ENCODE peak calls at places on chromosomes 16 and 17, in six cellular contexts. One of them, this sample, is unnamed.

GRCh38 chr17:80789356-80789902 is 202.2 kb upstream of the CHMP6 start:
- DNase-seq in PC-9: peak
- DNase-seq in heart left ventricle: peak
- DNase-seq in cardiac muscle cell: no peak
- DNase-seq in left ventricle myocardium inferior: no peak
- DNase-seq in neural crest cell: no peak
- DNase-seq in this sample: peak

GRCh38 chr17:42744283-42744805 is 496 bp downstream of the EZH1 start:
- DNase-seq in neural crest cell: no peak
- DNase-seq in PC-9: peak
- DNase-seq in cardiac muscle cell: peak
- DNase-seq in heart left ventricle: peak
- DNase-seq in left ventricle myocardium inferior: peak
- DNase-seq in this sample: peak

GRCh38 chr16:82044585-82044911 is 9.5 kb downstream of the HSD17B2 start:
- DNase-seq in PC-9: no peak
- DNase-seq in heart left ventricle: no peak
- DNase-seq in neural crest cell: no peak
- DNase-seq in cardiac muscle cell: no peak
- DNase-seq in left ventricle myocardium inferior: no peak
- DNase-seq in this sample: no peak

GRCh38 chr16:52912565-52913173 is 140.0 kb downstream of the CHD9NB start:
- DNase-seq in cardiac muscle cell: peak
- DNase-seq in neural crest cell: peak
- DNase-seq in heart left ventricle: peak
- DNase-seq in PC-9: no peak
- DNase-seq in left ventricle myocardium inferior: peak
- DNase-seq in this sample: peak

GRCh38 chr17:83079340-83079747 is at the start of gene METRNL:
- DNase-seq in cardiac muscle cell: peak
- DNase-seq in left ventricle myocardium inferior: peak
- DNase-seq in neural crest cell: peak
- DNase-seq in PC-9: no peak
- DNase-seq in heart left ventricle: peak
- DNase-seq in this sample: peak

GRCh38 chr16:69893086-69893485 is 58.0 kb upstream of the CLEC18A start:
- DNase-seq in PC-9: no peak
- DNase-seq in cardiac muscle cell: no peak
- DNase-seq in left ventricle myocardium inferior: no peak
- DNase-seq in heart left ventricle: no peak
- DNase-seq in neural crest cell: no peak
- DNase-seq in this sample: no peak

GRCh38 chr16:56389554-56389953 is 35.8 kb downstream of the AMFR start:
- DNase-seq in heart left ventricle: no peak
- DNase-seq in cardiac muscle cell: no peak
- DNase-seq in neural crest cell: no peak
- DNase-seq in PC-9: no peak
- DNase-seq in left ventricle myocardium inferior: no peak
- DNase-seq in this sample: no peak

GRCh38 chr16:27718767-27719445 is 169.0 kb downstream of the KATNIP start:
- DNase-seq in PC-9: no peak
- DNase-seq in cardiac muscle cell: no peak
- DNase-seq in left ventricle myocardium inferior: no peak
- DNase-seq in heart left ventricle: no peak
- DNase-seq in neural crest cell: peak
- DNase-seq in this sample: no peak

DNA sequence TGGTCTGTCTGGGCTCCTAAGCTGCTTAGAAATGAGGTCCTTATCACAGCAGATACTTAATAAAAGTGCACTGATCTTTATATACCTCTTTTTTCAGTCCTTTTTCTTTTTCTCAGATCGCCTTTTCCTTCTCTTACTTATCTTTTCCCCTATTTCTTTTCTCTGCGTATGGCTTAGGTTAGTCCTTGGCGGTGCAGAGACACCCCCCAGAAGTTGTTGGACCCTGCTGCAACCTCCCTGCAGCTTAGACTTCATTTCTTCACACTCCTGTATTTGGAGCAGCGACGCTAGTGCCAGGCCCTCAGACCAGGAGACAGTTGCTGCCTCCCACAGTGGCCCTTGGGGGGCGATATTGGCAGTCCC is 67.6 kb downstream of the CENPV start:
- DNase-seq in PC-9: no peak
- DNase-seq in heart left ventricle: no peak
- DNase-seq in cardiac muscle cell: no peak
- DNase-seq in neural crest cell: no peak
- DNase-seq in left ventricle myocardium inferior: no peak
- DNase-seq in this sample: no peak
- TF ChIP-seq CTCF in PC-9: peak
- TF ChIP-seq CTCF in heart left ventricle: peak
- TF ChIP-seq CTCF in cardiac muscle cell: peak
- TF ChIP-seq CTCF in neural crest cell: peak
- TF ChIP-seq CTCF in left ventricle myocardium inferior: peak
- TF ChIP-seq CTCF in this sample: peak

GRCh38 chr17:78392295-78392694 is 13.8 kb downstream of the PGS1 start:
- DNase-seq in left ventricle myocardium inferior: no peak
- DNase-seq in heart left ventricle: no peak
- DNase-seq in neural crest cell: no peak
- DNase-seq in PC-9: no peak
- DNase-seq in cardiac muscle cell: no peak
- DNase-seq in this sample: no peak

GRCh38 chr17:78391843-78392242 is 13.4 kb downstream of the PGS1 start:
- DNase-seq in PC-9: peak
- DNase-seq in cardiac muscle cell: no peak
- DNase-seq in left ventricle myocardium inferior: no peak
- DNase-seq in neural crest cell: no peak
- DNase-seq in heart left ventricle: no peak
- DNase-seq in this sample: no peak

GRCh38 chr17:78391051-78391431 is 12.6 kb downstream of the PGS1 start:
- DNase-seq in neural crest cell: no peak
- DNase-seq in heart left ventricle: no peak
- DNase-seq in cardiac muscle cell: no peak
- DNase-seq in PC-9: no peak
- DNase-seq in left ventricle myocardium inferior: no peak
- DNase-seq in this sample: no peak

GRCh38 chr17:78387982-78388941 is 9.8 kb downstream of the PGS1 start:
- DNase-seq in left ventricle myocardium inferior: peak
- DNase-seq in PC-9: no peak
- DNase-seq in heart left ventricle: no peak
- DNase-seq in neural crest cell: no peak
- DNase-seq in cardiac muscle cell: no peak
- DNase-seq in this sample: peak

DNA sequence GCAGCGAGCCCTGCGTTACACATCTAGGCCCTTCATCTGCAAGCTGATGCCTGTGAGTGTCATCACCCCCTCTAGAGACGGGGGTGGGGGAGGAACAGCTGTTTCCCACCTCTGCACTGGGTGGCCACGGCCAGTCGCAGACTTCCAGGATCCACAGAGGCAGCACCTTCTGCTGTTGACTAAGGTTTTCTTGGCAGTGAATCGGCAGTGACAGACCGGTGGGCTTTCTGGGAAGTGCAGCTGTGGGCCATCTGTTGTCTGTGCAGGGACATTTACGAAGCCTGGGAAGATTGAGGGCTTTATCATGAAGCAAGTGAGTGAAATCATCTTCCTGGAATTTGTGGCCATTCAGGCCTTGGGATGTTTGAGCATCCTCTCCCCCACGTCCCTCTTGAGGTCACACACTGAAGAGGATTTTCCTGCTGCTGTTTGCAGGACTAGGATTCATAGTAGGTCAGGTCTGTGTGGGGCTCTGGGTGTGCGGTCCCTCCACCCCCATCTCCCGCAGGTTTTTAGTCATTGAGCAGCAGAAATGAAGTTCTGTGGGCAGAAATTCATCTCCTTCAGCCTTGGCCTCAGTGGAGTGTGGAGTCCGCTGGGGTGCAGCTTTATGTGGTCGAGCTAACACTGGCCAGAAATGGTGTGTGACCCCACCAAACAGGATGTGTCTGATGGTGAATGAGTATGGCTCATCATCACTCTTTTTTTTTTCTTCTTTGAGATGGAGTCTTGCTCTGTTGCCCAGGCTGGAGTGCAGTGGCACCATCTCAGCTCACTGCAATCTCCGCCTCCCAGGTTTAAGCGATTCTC is 12.0 kb downstream of the PGS1 start:
- DNase-seq in neural crest cell: no peak
- DNase-seq in cardiac muscle cell: no peak
- DNase-seq in heart left ventricle: peak
- DNase-seq in PC-9: no peak
- DNase-seq in left ventricle myocardium inferior: no peak
- DNase-seq in this sample: no peak
- TF ChIP-seq CTCF in neural crest cell: no peak
- TF ChIP-seq CTCF in cardiac muscle cell: no peak
- TF ChIP-seq CTCF in heart left ventricle: no peak
- TF ChIP-seq CTCF in PC-9: no peak
- TF ChIP-seq CTCF in left ventricle myocardium inferior: no peak
- TF ChIP-seq CTCF in this sample: no peak

DNA sequence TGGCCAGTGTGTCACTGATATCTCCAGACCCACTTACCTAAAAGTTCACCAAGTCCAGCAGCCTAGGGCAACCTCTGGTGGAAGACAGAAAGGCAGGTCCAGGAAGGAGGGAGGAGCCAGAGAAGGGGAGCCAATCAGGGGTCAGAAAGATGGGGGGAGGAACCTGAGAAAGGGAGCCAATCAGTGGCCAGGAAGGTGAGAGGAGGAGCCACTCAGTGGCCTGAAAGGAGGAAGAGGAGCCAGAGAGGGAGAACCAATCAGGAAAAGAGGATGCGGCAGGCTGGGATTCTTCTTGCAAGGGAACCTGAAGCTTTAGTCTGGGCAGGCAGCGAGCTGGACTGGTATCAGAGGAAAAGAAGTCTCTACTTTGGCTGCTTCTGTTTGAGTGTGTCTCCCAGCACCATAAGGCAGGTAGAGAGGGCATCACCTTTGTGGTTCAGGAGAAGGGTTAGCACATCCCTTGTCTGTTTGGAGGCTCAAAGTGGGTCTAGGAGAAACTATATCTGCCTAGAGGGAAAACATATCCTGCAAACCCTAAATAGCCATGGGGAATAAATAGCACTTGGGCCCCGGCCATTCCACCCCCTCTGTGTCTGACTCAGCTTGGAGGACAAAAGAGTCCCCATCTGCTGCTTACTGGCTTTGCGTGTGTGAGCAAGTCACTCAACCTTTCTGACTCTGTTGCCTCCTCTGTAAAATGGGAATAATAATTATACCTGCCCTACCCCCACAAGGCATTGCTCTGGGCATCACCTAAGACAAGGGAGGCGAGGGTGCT is 43.4 kb upstream of the CRHR1 start:
- DNase-seq in heart left ventricle: peak
- DNase-seq in cardiac muscle cell: peak
- DNase-seq in PC-9: no peak
- DNase-seq in neural crest cell: peak
- DNase-seq in left ventricle myocardium inferior: no peak
- DNase-seq in this sample: peak
- TF ChIP-seq CTCF in heart left ventricle: no peak
- TF ChIP-seq CTCF in cardiac muscle cell: no peak
- TF ChIP-seq CTCF in PC-9: no peak
- TF ChIP-seq CTCF in neural crest cell: no peak
- TF ChIP-seq CTCF in left ventricle myocardium inferior: no peak
- TF ChIP-seq CTCF in this sample: no peak

GRCh38 chr17:29709861-29710849 is 87.4 kb upstream of the CORO6 start:
- DNase-seq in cardiac muscle cell: no peak
- DNase-seq in heart left ventricle: no peak
- DNase-seq in neural crest cell: no peak
- DNase-seq in PC-9: peak
- DNase-seq in left ventricle myocardium inferior: no peak
- DNase-seq in this sample: no peak

GRCh38 chr17:29713626-29714025 is 90.9 kb upstream of the CORO6 start:
- DNase-seq in PC-9: no peak
- DNase-seq in left ventricle myocardium inferior: no peak
- DNase-seq in heart left ventricle: no peak
- DNase-seq in cardiac muscle cell: no peak
- DNase-seq in neural crest cell: no peak
- DNase-seq in this sample: no peak

GRCh38 chr17:29712677-29713076 is 90.0 kb upstream of the CORO6 start:
- DNase-seq in neural crest cell: no peak
- DNase-seq in left ventricle myocardium inferior: no peak
- DNase-seq in cardiac muscle cell: no peak
- DNase-seq in PC-9: no peak
- DNase-seq in heart left ventricle: no peak
- DNase-seq in this sample: no peak

GRCh38 chr17:29710891-29711418 is 88.2 kb upstream of the CORO6 start:
- DNase-seq in neural crest cell: no peak
- DNase-seq in left ventricle myocardium inferior: no peak
- DNase-seq in PC-9: peak
- DNase-seq in heart left ventricle: no peak
- DNase-seq in cardiac muscle cell: no peak
- DNase-seq in this sample: no peak

GRCh38 chr17:29711588-29712385 is 89.1 kb upstream of the CORO6 start:
- DNase-seq in PC-9: no peak
- DNase-seq in left ventricle myocardium inferior: no peak
- DNase-seq in heart left ventricle: no peak
- DNase-seq in cardiac muscle cell: no peak
- DNase-seq in neural crest cell: no peak
- DNase-seq in this sample: no peak
- TF ChIP-seq CTCF in PC-9: no peak
- TF ChIP-seq CTCF in left ventricle myocardium inferior: no peak
- TF ChIP-seq CTCF in heart left ventricle: no peak
- TF ChIP-seq CTCF in cardiac muscle cell: no peak
- TF ChIP-seq CTCF in neural crest cell: no peak
- TF ChIP-seq CTCF in this sample: no peak